ENCODE peak calls at places on chromosomes 12 and 14, in six cellular contexts. H is WTC11, N is anterior cingulate cortex, X is globus pallidus, D is astrocyte of the hippocampus, O is epithelial cell of esophagus. F is an unnamed sample.

GRCh38 chr12:94707892-94708291 is 57.5 kb upstream of the TMCC3 start:
- DNase-seq in H (no peak), N (no peak), X (no peak), D (peak), O (no peak), F (no peak)

GRCh38 chr12:114168061-114168460 is 201.9 kb upstream of the RBM19 start:
- DNase-seq in H (no peak), N (no peak), X (no peak), D (no peak), O (no peak), F (no peak)

GRCh38 chr14:97539884-97540283 is 742.7 kb downstream of the VRK1 start:
- DNase-seq in H (no peak), N (no peak), X (no peak), D (no peak), O (peak), F (no peak)

GRCh38 chr14:24063263-24063836 is 8.0 kb upstream of the CPNE6 start:
- DNase-seq in H (no peak), N (no peak), X (no peak), D (no peak), O (no peak), F (no peak)

GRCh38 chr14:99671230-99672224 is 12.6 kb upstream of the CYP46A1 start:
- DNase-seq in H (no peak), N (peak), X (peak), D (peak), O (no peak), F (no peak)

GRCh38 chr14:98101323-98101722 is 1170.7 kb downstream of the BCL11B start:
- DNase-seq in H (no peak), N (no peak), X (no peak), D (no peak), O (no peak), F (no peak)

GRCh38 chr12:115337693-115338543 is 653.9 kb upstream of the TBX3 start:
- DNase-seq in H (no peak), N (no peak), X (peak), D (peak), O (peak), F (no peak)

GRCh38 chr12:54033980-54034783 is 1.3 kb downstream of the HOXC5 start:
- DNase-seq in H (no peak), N (no peak), X (no peak), D (no peak), O (no peak), F (no peak)

GRCh38 chr14:100187247-100187833 is 27.9 kb upstream of the DEGS2 start:
- DNase-seq in H (no peak), N (no peak), X (no peak), D (no peak), O (no peak), F (no peak)

GRCh38 chr14:29755311-29756052 is 172.2 kb downstream of the PRKD1 start:
- DNase-seq in H (no peak), N (no peak), X (no peak), D (no peak), O (no peak), F (no peak)

GRCh38 chr12:31491395-31491794 is 99.5 kb downstream of the DENND5B start:
- DNase-seq in H (no peak), N (no peak), X (no peak), D (no peak), O (peak), F (no peak)

GRCh38 chr14:100263141-100263540 is 24.2 kb downstream of the YY1 start:
- DNase-seq in H (no peak), N (no peak), X (no peak), D (peak), O (no peak), F (no peak)

GRCh38 chr12:31728289-31728916 is 418 bp downstream of the AMN1 start:
- DNase-seq in H (no peak), N (no peak), X (no peak), D (no peak), O (peak), F (peak)

F was measured in substantia nigra.